ENCODE peak calls at places on chromosomes 16 and 17, in four cellular contexts. One of them, this sample, is unnamed.

GRCh38 chr17:58786586-58787295 is 31.1 kb downstream of the PPM1E start:
- DNase-seq in HepG2: no peak
- DNase-seq in K562: peak; percentile 8
- DNase-seq in SK-N-SH: peak; percentile 21
- DNase-seq in this sample: no peak

GRCh38 chr16:78437352-78437968 is 338.0 kb downstream of the WWOX start:
- DNase-seq in SK-N-SH: peak; percentile 50
- DNase-seq in K562: peak; percentile 79
- DNase-seq in HepG2: peak; percentile 38
- DNase-seq in this sample: peak; percentile 47

GRCh38 chr16:70696952-70697600 is 11.2 kb upstream of the MTSS2 start:
- DNase-seq in K562: no peak
- DNase-seq in HepG2: no peak
- DNase-seq in SK-N-SH: no peak
- DNase-seq in this sample: no peak

GRCh38 chr16:23119570-23119969 is 29.7 kb downstream of the USP31 start:
- DNase-seq in SK-N-SH: no peak
- DNase-seq in HepG2: no peak
- DNase-seq in K562: no peak
- DNase-seq in this sample: no peak

GRCh38 chr16:68298907-68299515 is 11.7 kb downstream of the SLC7A6OS start:
- DNase-seq in K562: no peak
- DNase-seq in SK-N-SH: no peak
- DNase-seq in HepG2: peak; percentile 77
- DNase-seq in this sample: no peak

GRCh38 chr16:13999895-14000425 is 71.2 kb upstream of the MRTFB start:
- DNase-seq in SK-N-SH: no peak
- DNase-seq in K562: no peak
- DNase-seq in HepG2: no peak
- DNase-seq in this sample: no peak

GRCh38 chr16:57984443-57985203 is 13.7 kb upstream of the CNGB1 start:
- DNase-seq in SK-N-SH: peak; percentile 96
- DNase-seq in K562: peak; percentile 99
- DNase-seq in HepG2: peak; percentile 57
- DNase-seq in this sample: peak; percentile 99

GRCh38 chr16:1542533-1542932 is 9.1 kb downstream of the TMEM204 start:
- DNase-seq in K562: no peak
- DNase-seq in SK-N-SH: no peak
- DNase-seq in HepG2: no peak
- DNase-seq in this sample: no peak

GRCh38 chr16:69314534-69314933 is 3.4 kb downstream of the VPS4A start:
- DNase-seq in HepG2: no peak
- DNase-seq in SK-N-SH: no peak
- DNase-seq in K562: no peak
- DNase-seq in this sample: no peak

GRCh38 chr17:17079336-17079735 is 37.1 kb downstream of the MPRIP start:
- DNase-seq in K562: no peak
- DNase-seq in SK-N-SH: no peak
- DNase-seq in HepG2: no peak
- DNase-seq in this sample: no peak

GRCh38 chr16:68083861-68084503 is 1.2 kb upstream of the NFATC3 start:
- DNase-seq in K562: no peak
- DNase-seq in SK-N-SH: no peak
- DNase-seq in HepG2: peak; percentile 61
- DNase-seq in this sample: peak; percentile 24

GRCh38 chr16:31157136-31157535 is 7.3 kb upstream of the PRSS36 start:
- DNase-seq in SK-N-SH: no peak
- DNase-seq in K562: no peak
- DNase-seq in HepG2: no peak
- DNase-seq in this sample: no peak

GRCh38 chr16:49630783-49631182 is 225.1 kb downstream of the ZNF423 start:
- DNase-seq in SK-N-SH: no peak
- DNase-seq in HepG2: no peak
- DNase-seq in K562: no peak
- DNase-seq in this sample: no peak

GRCh38 chr17:80644588-80644987 is 100.0 kb downstream of the RPTOR start:
- DNase-seq in SK-N-SH: no peak
- DNase-seq in K562: no peak
- DNase-seq in HepG2: no peak
- DNase-seq in this sample: no peak

GRCh38 chr17:12637015-12637414 is 28.7 kb upstream of the MYOCD start:
- DNase-seq in SK-N-SH: no peak
- DNase-seq in HepG2: no peak
- DNase-seq in K562: no peak
- DNase-seq in this sample: no peak

GRCh38 chr16:54286330-54287017 is at the start of gene IRX3:
- DNase-seq in HepG2: peak; percentile 91
- DNase-seq in K562: no peak
- DNase-seq in SK-N-SH: peak; percentile 95
- DNase-seq in this sample: peak; percentile 88

GRCh38 chr16:19488213-19488640 is 33.7 kb downstream of the GDE1 start:
- DNase-seq in K562: peak; percentile 81
- DNase-seq in SK-N-SH: no peak
- DNase-seq in HepG2: no peak
- DNase-seq in this sample: peak; percentile 50

GRCh38 chr17:73742915-73743314 is 98.7 kb upstream of the SDK2 start:
- DNase-seq in HepG2: no peak
- DNase-seq in K562: no peak
- DNase-seq in SK-N-SH: no peak
- DNase-seq in this sample: peak; percentile 25

GRCh38 chr16:89491238-89491869 is 993 bp upstream of the ANKRD11 start:
- DNase-seq in HepG2: peak; percentile 66
- DNase-seq in SK-N-SH: peak; percentile 46
- DNase-seq in K562: no peak
- DNase-seq in this sample: no peak

GRCh38 chr16:68492501-68493411 is 44.4 kb upstream of the SMPD3 start:
- DNase-seq in K562: no peak
- DNase-seq in HepG2: no peak
- DNase-seq in SK-N-SH: no peak
- DNase-seq in this sample: no peak

GRCh38 chr17:10743316-10744009 is 13.6 kb upstream of the TMEM220 start:
- DNase-seq in SK-N-SH: no peak
- DNase-seq in K562: no peak
- DNase-seq in HepG2: no peak
- DNase-seq in this sample: no peak

GRCh38 chr17:16519021-16519420 is 27.0 kb upstream of the LRRC75A start:
- DNase-seq in HepG2: no peak
- DNase-seq in SK-N-SH: no peak
- DNase-seq in K562: no peak
- DNase-seq in this sample: no peak

GRCh38 chr16:82043680-82044584 is 8.9 kb downstream of the HSD17B2 start:
- DNase-seq in SK-N-SH: no peak
- DNase-seq in HepG2: no peak
- DNase-seq in K562: no peak
- DNase-seq in this sample: no peak

GRCh38 chr17:42111265-42111636 is 1.3 kb downstream of the DHX58 start:
- DNase-seq in K562: no peak
- DNase-seq in SK-N-SH: peak; percentile 51
- DNase-seq in HepG2: no peak
- DNase-seq in this sample: no peak

GRCh38 chr16:23466162-23466885 is 13.3 kb upstream of the COG7 start:
- DNase-seq in HepG2: no peak
- DNase-seq in K562: no peak
- DNase-seq in SK-N-SH: no peak
- DNase-seq in this sample: no peak

GRCh38 chr16:73049051-73049910 is 1.4 kb upstream of the ZFHX3 start:
- DNase-seq in SK-N-SH: no peak
- DNase-seq in K562: no peak
- DNase-seq in HepG2: no peak
- DNase-seq in this sample: no peak

GRCh38 chr16:10509534-10510025 is 70.8 kb downstream of the EMP2 start:
- DNase-seq in HepG2: peak; percentile 91
- DNase-seq in SK-N-SH: peak; percentile 77
- DNase-seq in K562: peak; percentile 78
- DNase-seq in this sample: peak; percentile 56

GRCh38 chr17:50534222-50534978 is 1.9 kb downstream of the EPN3 start:
- DNase-seq in SK-N-SH: peak; percentile 62
- DNase-seq in HepG2: no peak
- DNase-seq in K562: peak; percentile 63
- DNase-seq in this sample: peak; percentile 58

GRCh38 chr16:67930191-67930590 is 1.5 kb downstream of the CTRL start:
- DNase-seq in SK-N-SH: no peak
- DNase-seq in HepG2: no peak
- DNase-seq in K562: no peak
- DNase-seq in this sample: no peak

GRCh38 chr17:4968166-4968915 is 724 bp upstream of the SPAG7 start:
- DNase-seq in SK-N-SH: peak; percentile 82
- DNase-seq in HepG2: no peak
- DNase-seq in K562: peak; percentile 47
- DNase-seq in this sample: peak; percentile 36

GRCh38 chr16:57308041-57308440 is 23.6 kb upstream of the PLLP start:
- DNase-seq in HepG2: no peak
- DNase-seq in SK-N-SH: no peak
- DNase-seq in K562: no peak
- DNase-seq in this sample: no peak

GRCh38 chr17:20993863-20994778 is 48.7 kb downstream of the USP22 start:
- DNase-seq in HepG2: no peak
- DNase-seq in SK-N-SH: peak; percentile 10
- DNase-seq in K562: no peak
- DNase-seq in this sample: no peak

GRCh38 chr17:11935734-11936406 is 61.4 kb downstream of the ZNF18 start:
- DNase-seq in K562: peak; percentile 48
- DNase-seq in HepG2: peak; percentile 60
- DNase-seq in SK-N-SH: peak; percentile 57
- DNase-seq in this sample: peak; percentile 75

GRCh38 chr17:28426081-28426519 is 20.1 kb upstream of the SLC46A1 start:
- DNase-seq in HepG2: peak; percentile 16
- DNase-seq in K562: peak; percentile 56
- DNase-seq in SK-N-SH: peak; percentile 40
- DNase-seq in this sample: peak; percentile 74

GRCh38 chr17:47692137-47692894 is 1.6 kb upstream of the TBKBP1 start:
- DNase-seq in SK-N-SH: no peak
- DNase-seq in HepG2: no peak
- DNase-seq in K562: no peak
- DNase-seq in this sample: no peak

DNA sequence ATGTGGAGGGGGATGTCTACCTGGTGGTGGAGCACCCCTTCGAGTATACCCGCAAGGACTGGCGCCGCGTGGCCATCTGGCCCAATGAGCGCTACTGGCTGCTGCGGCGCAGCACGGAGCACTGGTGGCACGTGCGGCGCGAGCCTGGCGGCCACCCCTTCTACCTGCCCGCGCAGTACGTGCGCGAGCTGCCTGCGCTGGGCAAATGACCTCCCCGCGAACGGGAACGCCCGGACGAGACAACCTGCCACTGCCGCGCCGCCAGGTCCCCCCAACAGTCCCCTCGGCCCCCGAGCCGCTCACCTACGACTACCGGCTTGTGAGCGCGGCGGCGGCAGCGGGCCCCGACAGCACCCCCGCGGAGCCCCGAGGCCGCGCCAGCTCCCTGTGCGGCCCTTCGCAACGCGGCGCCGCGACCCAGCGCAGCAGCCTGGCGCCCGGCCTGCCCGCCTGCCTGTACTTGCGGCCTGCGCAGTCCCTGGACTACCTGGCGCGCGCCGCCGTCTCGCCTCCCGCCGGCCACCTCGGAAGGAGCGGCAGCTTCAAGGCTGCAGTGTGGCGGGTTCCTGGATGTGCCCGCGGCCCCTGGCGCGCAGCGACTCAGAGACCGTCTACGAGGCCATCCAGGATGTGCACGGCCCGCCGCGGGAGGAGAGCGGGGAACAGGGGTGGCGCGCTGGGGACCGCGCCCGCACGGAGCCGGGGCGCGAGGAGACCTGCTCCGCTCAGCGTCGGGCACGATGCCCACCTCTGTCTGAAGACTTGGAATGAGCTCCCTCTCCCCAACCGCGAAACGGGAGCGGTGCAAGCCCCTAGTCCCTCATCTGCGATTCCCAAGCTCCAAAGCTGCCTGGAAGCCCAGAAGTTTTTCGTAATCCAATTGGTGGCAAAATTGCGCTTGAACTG is 48.7 kb upstream of the AMZ2 start:
- DNase-seq in K562: no peak
- DNase-seq in HepG2: no peak
- DNase-seq in SK-N-SH: peak; percentile 72
- DNase-seq in this sample: peak; percentile 58
- TF ChIP-seq FOXJ3 in K562: no peak
- TF ChIP-seq FOXJ3 in HepG2: no peak
- TF ChIP-seq FOXJ3 in SK-N-SH: no peak
- TF ChIP-seq FOXJ3 in this sample: no peak

DNA sequence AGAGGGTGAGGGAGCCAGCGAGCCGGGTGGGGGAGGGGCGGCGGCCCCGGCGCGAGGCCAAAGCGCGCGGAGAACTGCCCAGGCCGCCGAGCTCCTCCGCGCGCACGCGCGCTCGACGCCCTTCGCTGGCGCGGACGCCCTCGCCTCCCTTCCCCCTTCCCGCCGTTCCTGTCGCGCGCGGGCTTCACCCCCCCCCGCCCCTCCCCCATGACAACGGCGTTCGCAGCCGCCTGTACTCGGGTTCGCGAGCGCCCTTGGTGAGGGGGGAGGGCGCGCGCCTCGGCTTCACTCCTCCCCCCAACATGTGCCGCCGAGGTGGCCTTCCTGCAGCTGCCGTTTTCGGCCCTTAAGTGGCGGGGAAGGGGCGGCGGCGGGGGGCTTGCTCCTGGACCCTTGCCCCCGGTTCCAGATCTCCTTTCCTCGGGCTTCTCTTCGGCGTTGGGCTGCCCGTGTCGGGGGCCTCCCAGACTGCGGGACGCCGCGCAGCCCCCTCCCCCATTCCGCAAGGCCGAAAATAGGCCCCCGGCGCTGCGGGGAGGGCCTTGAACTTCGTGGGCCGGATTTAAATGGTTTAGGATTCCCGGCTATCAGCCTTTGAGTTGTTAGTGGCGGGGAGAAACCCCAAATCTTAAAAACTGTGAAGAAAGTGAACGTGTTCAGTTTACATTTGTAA is 548 bp downstream of the SRRM2 start:
- DNase-seq in SK-N-SH: peak; percentile 94
- DNase-seq in K562: peak; percentile 91
- DNase-seq in HepG2: peak; percentile 56
- DNase-seq in this sample: no peak
- TF ChIP-seq FOXJ3 in SK-N-SH: no peak
- TF ChIP-seq FOXJ3 in K562: no peak
- TF ChIP-seq FOXJ3 in HepG2: no peak
- TF ChIP-seq FOXJ3 in this sample: no peak

GRCh38 chr16:52963471-52963870 is 89.2 kb downstream of the CHD9NB start:
- DNase-seq in SK-N-SH: no peak
- DNase-seq in HepG2: no peak
- DNase-seq in K562: no peak
- DNase-seq in this sample: no peak
- TF ChIP-seq FOXJ3 in SK-N-SH: no peak
- TF ChIP-seq FOXJ3 in HepG2: no peak
- TF ChIP-seq FOXJ3 in K562: no peak
- TF ChIP-seq FOXJ3 in this sample: no peak

GRCh38 chr17:68794636-68795503 is 160.3 kb downstream of the ABCA8 start:
- DNase-seq in K562: no peak
- DNase-seq in SK-N-SH: no peak
- DNase-seq in HepG2: peak; percentile 41
- DNase-seq in this sample: no peak
- TF ChIP-seq FOXJ3 in K562: no peak
- TF ChIP-seq FOXJ3 in SK-N-SH: no peak
- TF ChIP-seq FOXJ3 in HepG2: no peak
- TF ChIP-seq FOXJ3 in this sample: no peak